ENCODE peak calls at places on chromosomes 11 and 22, in six cellular contexts. W is Peyer's patch, Z is HCT116, L is cardiac muscle cell, A is A549, H is lower lobe of right lung. Y is an unnamed sample.
A peak's percentile ranks its signal among the peaks of the same experiment; 100 is the strongest.

GRCh38 chr11:838441-839279 is 3.7 kb downstream of the POLR2L start:
- DNase-seq in W (no peak), Z (no peak), L (peak; percentile 46), A (peak; percentile 56), H (no peak), Y (no peak)

GRCh38 chr11:33248416-33248957 is 8.7 kb upstream of the HIPK3 start:
- DNase-seq in W (no peak), Z (no peak), L (no peak), A (no peak), H (no peak), Y (no peak)

GRCh38 chr11:125871391-125872137 is 15.9 kb upstream of the HYLS1 start:
- DNase-seq in W (no peak), Z (peak; percentile 29), L (peak; percentile 71), A (peak; percentile 18), H (no peak), Y (no peak)

GRCh38 chr11:69141742-69142141 is 14.0 kb upstream of the SMIM38 start:
- DNase-seq in W (no peak), Z (no peak), L (no peak), A (no peak), H (no peak), Y (no peak)

GRCh38 chr11:73353422-73353821 is 22.8 kb upstream of the RELT start:
- DNase-seq in W (no peak), Z (no peak), L (no peak), A (no peak), H (no peak), Y (no peak)

GRCh38 chr11:31813242-31813960 is 2.3 kb upstream of the PAX6 start:
- DNase-seq in W (no peak), Z (no peak), L (no peak), A (no peak), H (no peak), Y (no peak)

GRCh38 chr11:126317681-126318641 is 14.1 kb downstream of the DCPS start:
- DNase-seq in W (no peak), Z (no peak), L (peak; percentile 82), A (no peak), H (peak; percentile 68), Y (no peak)

GRCh38 chr22:48756146-48757111 is 1071.2 kb downstream of the BRD1 start:
- DNase-seq in W (no peak), Z (no peak), L (no peak), A (no peak), H (peak; percentile 31), Y (no peak)

GRCh38 chr11:114059278-114059983 is at the start of gene ZBTB16:
- DNase-seq in W (peak; percentile 72), Z (no peak), L (peak; percentile 94), A (no peak), H (peak; percentile 91), Y (no peak)

GRCh38 chr11:93939084-93939780 is 81.9 kb upstream of the HEPHL1 start:
- DNase-seq in W (no peak), Z (no peak), L (peak; percentile 11), A (no peak), H (no peak), Y (no peak)

GRCh38 chr22:20094158-20094807 is 14.2 kb downstream of the DGCR8 start:
- DNase-seq in W (no peak), Z (no peak), L (no peak), A (no peak), H (peak; percentile 37), Y (no peak)

GRCh38 chr11:99631618-99632017 is 610.9 kb downstream of the CNTN5 start:
- DNase-seq in W (no peak), Z (no peak), L (no peak), A (no peak), H (no peak), Y (no peak)

GRCh38 chr11:57047610-57048009 is 58.9 kb downstream of the OR5AK2 start:
- DNase-seq in W (no peak), Z (no peak), L (no peak), A (no peak), H (no peak), Y (no peak)

DNA sequence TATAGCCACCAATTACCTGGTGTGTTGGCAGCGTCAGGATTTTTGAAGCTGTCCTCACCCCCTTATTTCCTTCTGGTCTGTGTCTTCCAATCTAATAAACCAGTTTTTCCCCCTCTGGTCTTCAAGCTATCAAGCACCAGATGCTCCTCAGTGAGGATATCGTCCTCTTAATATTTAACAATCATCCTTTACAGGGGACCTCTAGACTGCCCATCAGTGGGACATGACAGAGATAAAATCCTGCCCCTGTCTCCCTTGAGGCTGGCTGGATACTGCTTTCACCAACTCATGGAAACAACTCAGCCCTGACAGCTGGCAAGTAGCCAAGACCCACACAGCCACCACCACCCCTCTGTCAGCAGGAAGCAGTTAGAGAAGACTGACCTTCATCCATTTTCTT is 421.0 kb upstream of the API5 start:
- DNase-seq in W (no peak), Z (no peak), L (no peak), A (no peak), H (no peak), Y (no peak)
- H3K4me1 ChIP-seq in W (no peaks in the 10 kb centered on the region), Z (no peaks in the 10 kb centered on the region), L (no peaks in the 10 kb centered on the region), A (no peaks in the 10 kb centered on the region), H (no peaks in the 10 kb centered on the region), Y (no peaks in the 10 kb centered on the region)

GRCh38 chr22:46068176-46068907 is 82.0 kb upstream of the PPARA start:
- DNase-seq in W (no peak), Z (no peak), L (no peak), A (no peak), H (no peak), Y (no peak)

GRCh38 chr22:46069518-46070214 is 80.7 kb upstream of the PPARA start:
- DNase-seq in W (peak; percentile 53), Z (peak; percentile 91), L (peak; percentile 92), A (no peak), H (peak; percentile 89), Y (no peak)

GRCh38 chr22:46067159-46068111 is 82.9 kb upstream of the PPARA start:
- DNase-seq in W (no peak), Z (no peak), L (no peak), A (no peak), H (peak; percentile 16), Y (no peak)

GRCh38 chr22:46070215-46070721 is 80.1 kb upstream of the PPARA start:
- DNase-seq in W (no peak), Z (no peak), L (peak; percentile 73), A (no peak), H (peak; percentile 84), Y (no peak)

GRCh38 chr22:46068908-46069481 is 81.3 kb upstream of the PPARA start:
- DNase-seq in W (no peak), Z (no peak), L (peak; percentile 48), A (no peak), H (peak; percentile 52), Y (no peak)
- H3K4me3 ChIP-seq in W (peak overlapping the region; percentile 97), Z (peak overlapping the region; percentile 81), L (no peak overlapping the region), A (peak overlapping the region; percentile 73), H (peak overlapping the region; percentile 65), Y (no peak overlapping the region)

GRCh38 chr22:33865248-33865647 is 55.0 kb downstream of the LARGE1 start:
- DNase-seq in W (no peak), Z (no peak), L (no peak), A (no peak), H (no peak), Y (no peak)
- H3K27ac ChIP-seq in W (no peak overlapping the region), Z (no peak overlapping the region), L (peak overlapping the region; percentile 32), A (no peak overlapping the region), H (no peak overlapping the region), Y (no peak overlapping the region)

DNA sequence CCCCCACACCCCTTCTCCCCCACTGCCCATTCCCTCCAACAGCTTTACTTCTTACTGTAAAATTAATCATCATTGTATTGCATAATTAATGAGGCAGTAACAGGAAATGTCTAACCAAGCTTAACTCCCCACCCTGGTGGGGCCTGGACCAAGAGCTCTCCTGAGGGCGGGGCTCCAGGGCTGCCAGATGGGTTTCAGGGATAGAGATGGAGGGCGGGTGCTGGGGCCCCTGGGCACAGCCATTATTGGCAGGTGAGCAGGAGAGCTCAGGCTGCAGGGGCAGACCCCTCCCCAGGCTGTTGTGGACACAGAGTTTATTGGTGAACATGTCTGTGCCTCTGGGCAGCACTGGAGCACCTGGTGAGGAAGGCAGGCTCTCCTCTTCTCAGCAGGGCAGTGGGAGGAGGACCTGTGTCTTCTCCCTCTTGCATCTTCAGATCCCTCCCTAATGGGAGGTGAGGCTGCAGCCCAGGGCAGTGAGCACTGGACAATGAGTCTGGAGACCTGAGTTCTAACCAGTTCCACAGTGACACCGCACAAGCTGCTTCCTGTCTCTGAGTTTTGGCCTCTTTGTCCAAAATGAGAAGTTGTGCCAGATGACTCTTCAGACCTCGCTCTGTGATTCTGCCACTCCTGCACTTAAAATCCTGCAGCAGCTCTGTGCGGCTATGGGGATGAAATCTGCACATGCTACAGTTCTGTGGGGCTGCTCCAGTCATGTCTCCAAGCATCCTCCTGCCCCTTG is 233.3 kb downstream of the CEP164 start:
- DNase-seq in W (no peak), Z (no peak), L (no peak), A (no peak), H (no peak), Y (no peak)
- H3K4me1 ChIP-seq in W (no peaks in the 10 kb centered on the region), Z (no peaks in the 10 kb centered on the region), L (no peaks in the 10 kb centered on the region), A (no peaks in the 10 kb centered on the region), H (no peaks in the 10 kb centered on the region), Y (no peaks in the 10 kb centered on the region)

GRCh38 chr11:13434247-13435205 is 28.5 kb downstream of the BTBD10 start:
- DNase-seq in W (no peak), Z (no peak), L (no peak), A (no peak), H (no peak), Y (peak; percentile 18)

GRCh38 chr11:13445588-13445987 is 17.4 kb downstream of the BTBD10 start:
- DNase-seq in W (no peak), Z (no peak), L (no peak), A (no peak), H (no peak), Y (no peak)

DNA sequence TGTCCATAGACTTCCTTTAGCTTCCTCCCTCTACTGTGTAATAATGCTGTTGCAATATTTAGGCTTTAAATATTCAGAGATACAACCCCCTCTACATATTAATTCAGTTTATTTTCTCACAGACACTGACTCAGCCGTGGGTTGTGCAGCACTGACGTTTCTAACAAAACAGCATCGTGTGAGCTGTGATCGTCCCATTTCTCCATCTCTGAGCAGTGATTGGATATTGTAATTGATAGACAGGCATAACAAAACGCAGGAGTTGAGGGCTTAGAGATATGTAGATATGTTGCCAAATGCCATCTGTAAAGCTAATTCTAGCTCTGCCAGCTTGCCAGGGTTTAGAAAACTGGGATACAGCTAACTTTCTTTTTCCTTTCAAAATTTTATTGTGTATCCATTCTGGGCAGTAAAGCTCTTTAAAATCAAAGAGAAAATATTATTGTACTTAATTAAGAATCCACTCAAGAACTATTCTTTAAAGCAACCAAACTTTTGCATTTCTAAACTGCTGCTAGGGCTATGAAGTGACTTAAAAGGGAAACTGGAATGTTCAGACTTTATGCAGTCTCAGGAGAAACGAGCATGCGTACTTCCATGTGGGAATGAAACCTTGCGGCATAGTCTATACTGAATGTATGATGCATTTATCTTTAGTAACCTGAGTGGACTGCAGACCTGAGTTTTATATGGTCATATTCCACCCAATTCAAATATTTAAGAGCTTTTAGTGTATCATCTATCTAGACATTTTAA is 22.7 kb downstream of the BTBD10 start:
- DNase-seq in W (no peak), Z (peak; percentile 3), L (peak; percentile 93), A (peak; percentile 58), H (no peak), Y (no peak)
- H3K4me3 ChIP-seq in W (peak overlapping the region; percentile 28), Z (no peak overlapping the region), L (no peak overlapping the region), A (peak overlapping the region; percentile 11), H (peak overlapping the region; percentile 17), Y (no peak overlapping the region)

GRCh38 chr11:111846063-111846462 is 25.3 kb downstream of the ALG9 start:
- DNase-seq in W (no peak), Z (no peak), L (peak; percentile 54), A (no peak), H (no peak), Y (no peak)
- H3K27ac ChIP-seq in W (no peak overlapping the region), Z (no peak overlapping the region), L (no peak overlapping the region), A (no peak overlapping the region), H (peak overlapping the region; percentile 65), Y (no peak overlapping the region)

GRCh38 chr11:36403661-36404060 is 106.4 kb downstream of the TRAF6 start:
- DNase-seq in W (no peak), Z (no peak), L (no peak), A (no peak), H (no peak), Y (no peak)
- H3K4me1 ChIP-seq in W (no peaks in the 10 kb centered on the region), Z (no peaks in the 10 kb centered on the region), L (no peaks in the 10 kb centered on the region), A (peaks cover 6% of the 10 kb centered on the region), H (peaks cover 31% of the 10 kb centered on the region), Y (no peaks in the 10 kb centered on the region)